ENCODE peak calls at places on chromosome 2, in six cellular contexts. One of them, this sample, is unnamed.

GRCh38 chr2:231051116-231051515 is 5.6 kb upstream of the PSMD1 start:
- ATAC-seq in GM12878: no peak
- ATAC-seq in upper lobe of left lung: no peak
- ATAC-seq in Panc1: no peak
- ATAC-seq in HepG2: peak; percentile 4
- ATAC-seq in K562: no peak
- ATAC-seq in this sample: no peak

GRCh38 chr2:172639823-172640222 is 83.9 kb downstream of the PDK1 start:
- ATAC-seq in upper lobe of left lung: no peak
- ATAC-seq in HepG2: no peak
- ATAC-seq in GM12878: no peak
- ATAC-seq in K562: peak; percentile 55
- ATAC-seq in Panc1: no peak
- ATAC-seq in this sample: no peak

GRCh38 chr2:157508676-157509075 is 64.8 kb upstream of the CYTIP start:
- ATAC-seq in upper lobe of left lung: no peak
- ATAC-seq in HepG2: no peak
- ATAC-seq in GM12878: peak; percentile 34
- ATAC-seq in K562: no peak
- ATAC-seq in Panc1: no peak
- ATAC-seq in this sample: no peak

GRCh38 chr2:18077724-18078123 is 199.3 kb downstream of the KCNS3 start:
- ATAC-seq in GM12878: no peak
- ATAC-seq in upper lobe of left lung: no peak
- ATAC-seq in K562: no peak
- ATAC-seq in Panc1: no peak
- ATAC-seq in HepG2: no peak
- ATAC-seq in this sample: no peak

GRCh38 chr2:218245214-218245613 is 15.6 kb upstream of the GPBAR1 start:
- ATAC-seq in HepG2: peak; percentile 87
- ATAC-seq in upper lobe of left lung: peak; percentile 63
- ATAC-seq in GM12878: no peak
- ATAC-seq in Panc1: no peak
- ATAC-seq in K562: no peak
- ATAC-seq in this sample: no peak

GRCh38 chr2:213001285-213001910 is 150.0 kb downstream of the IKZF2 start:
- ATAC-seq in HepG2: no peak
- ATAC-seq in GM12878: peak; percentile 15
- ATAC-seq in upper lobe of left lung: no peak
- ATAC-seq in Panc1: no peak
- ATAC-seq in K562: no peak
- ATAC-seq in this sample: no peak

GRCh38 chr2:189350515-189351209 is 90.6 kb upstream of the WDR75 start:
- ATAC-seq in K562: no peak
- ATAC-seq in upper lobe of left lung: peak; percentile 67
- ATAC-seq in GM12878: no peak
- ATAC-seq in HepG2: no peak
- ATAC-seq in Panc1: no peak
- ATAC-seq in this sample: peak; percentile 93

GRCh38 chr2:174902491-174903242 is 102.5 kb downstream of the CHN1 start:
- ATAC-seq in K562: no peak
- ATAC-seq in GM12878: no peak
- ATAC-seq in Panc1: no peak
- ATAC-seq in upper lobe of left lung: no peak
- ATAC-seq in HepG2: no peak
- ATAC-seq in this sample: no peak

DNA sequence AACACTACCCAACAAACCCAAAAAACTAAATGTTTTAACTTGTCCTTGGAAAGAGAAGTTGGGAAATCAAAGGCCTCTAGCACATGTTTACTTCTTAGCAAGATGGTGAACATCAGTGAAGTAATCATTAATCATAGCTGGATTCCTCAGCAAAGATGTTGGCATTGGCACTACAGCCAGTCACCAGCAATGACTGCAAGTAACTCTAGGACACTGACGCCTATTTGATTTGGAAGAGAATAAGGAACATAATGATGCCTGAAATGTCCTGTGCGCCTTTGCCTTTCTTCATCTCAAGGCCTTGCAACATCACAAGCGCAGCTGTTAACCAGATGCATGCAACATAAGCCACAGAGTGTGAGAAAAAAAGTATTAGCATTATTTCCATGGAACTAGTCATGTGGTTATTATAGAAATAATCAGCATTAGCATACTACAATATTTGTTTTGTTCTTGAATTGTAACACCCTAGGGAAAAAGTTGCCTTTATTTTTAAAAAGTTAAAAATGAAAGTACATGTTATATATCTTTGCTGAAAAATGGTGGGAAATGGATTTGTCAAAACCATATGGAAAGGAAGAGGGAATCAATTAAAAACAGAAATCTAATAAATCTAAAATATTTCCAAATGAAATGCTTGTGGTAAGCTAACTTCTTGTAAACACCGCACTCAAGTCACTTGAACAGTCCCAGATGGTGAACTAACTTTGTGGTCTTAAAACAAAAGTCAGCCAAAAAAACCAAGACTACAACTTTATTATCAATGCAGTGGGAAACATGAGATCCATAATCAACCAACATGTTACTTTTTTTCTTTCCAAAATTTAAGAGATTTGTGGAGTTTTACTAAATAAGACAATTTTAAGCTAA is 55.6 kb downstream of the THADA start:
- ATAC-seq in K562: no peak
- ATAC-seq in GM12878: no peak
- ATAC-seq in Panc1: no peak
- ATAC-seq in upper lobe of left lung: peak; percentile 71
- ATAC-seq in HepG2: no peak
- ATAC-seq in this sample: peak; percentile 97
- TF ChIP-seq POLR2AphosphoS5 in K562: no peak
- TF ChIP-seq POLR2AphosphoS5 in GM12878: no peak
- TF ChIP-seq POLR2AphosphoS5 in Panc1: no peak
- TF ChIP-seq POLR2AphosphoS5 in upper lobe of left lung: peak; percentile 98
- TF ChIP-seq POLR2AphosphoS5 in HepG2: no peak
- TF ChIP-seq POLR2AphosphoS5 in this sample: peak; percentile 96

DNA sequence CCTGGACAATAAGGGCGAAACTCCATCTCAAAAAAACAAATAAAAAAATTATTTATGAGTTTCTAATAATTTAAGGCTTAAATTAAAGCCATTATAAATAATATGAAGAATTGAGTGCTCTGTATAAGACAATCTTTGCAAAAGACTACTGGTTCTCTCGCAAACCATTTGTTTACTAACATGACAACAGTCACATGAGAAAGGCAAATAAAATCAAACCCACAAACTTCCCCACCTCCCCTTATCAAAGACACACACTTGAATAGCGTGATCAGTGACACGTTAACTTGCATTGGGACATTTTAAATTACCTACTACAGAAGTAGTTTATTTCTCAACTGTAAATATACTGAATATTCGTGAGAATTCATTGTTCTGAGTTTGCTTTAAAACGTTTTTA is 21.1 kb downstream of the RAB1A start:
- ATAC-seq in HepG2: no peak
- ATAC-seq in GM12878: no peak
- ATAC-seq in Panc1: no peak
- ATAC-seq in upper lobe of left lung: no peak
- ATAC-seq in K562: no peak
- ATAC-seq in this sample: no peak
- H3K27ac ChIP-seq in HepG2: no peak overlapping the region
- H3K27ac ChIP-seq in GM12878: no peak overlapping the region
- H3K27ac ChIP-seq in Panc1: no peak overlapping the region
- H3K27ac ChIP-seq in upper lobe of left lung: no peak overlapping the region
- H3K27ac ChIP-seq in K562: no peak overlapping the region
- H3K27ac ChIP-seq in this sample: no peak overlapping the region

GRCh38 chr2:237733677-237734300 is 64.8 kb upstream of the RBM44 start:
- ATAC-seq in upper lobe of left lung: peak; percentile 47
- ATAC-seq in Panc1: peak; percentile 47
- ATAC-seq in K562: no peak
- ATAC-seq in HepG2: peak; percentile 95
- ATAC-seq in GM12878: no peak
- ATAC-seq in this sample: peak; percentile 16

GRCh38 chr2:237734905-237735623 is 63.5 kb upstream of the RBM44 start:
- ATAC-seq in K562: no peak
- ATAC-seq in Panc1: no peak
- ATAC-seq in HepG2: no peak
- ATAC-seq in GM12878: no peak
- ATAC-seq in upper lobe of left lung: no peak
- ATAC-seq in this sample: no peak

GRCh38 chr2:237737196-237737865 is 61.2 kb upstream of the RBM44 start:
- ATAC-seq in GM12878: no peak
- ATAC-seq in K562: no peak
- ATAC-seq in Panc1: no peak
- ATAC-seq in HepG2: no peak
- ATAC-seq in upper lobe of left lung: no peak
- ATAC-seq in this sample: no peak

GRCh38 chr2:237736783-237737182 is 61.8 kb upstream of the RBM44 start:
- ATAC-seq in GM12878: no peak
- ATAC-seq in upper lobe of left lung: no peak
- ATAC-seq in Panc1: no peak
- ATAC-seq in K562: no peak
- ATAC-seq in HepG2: no peak
- ATAC-seq in this sample: no peak

DNA sequence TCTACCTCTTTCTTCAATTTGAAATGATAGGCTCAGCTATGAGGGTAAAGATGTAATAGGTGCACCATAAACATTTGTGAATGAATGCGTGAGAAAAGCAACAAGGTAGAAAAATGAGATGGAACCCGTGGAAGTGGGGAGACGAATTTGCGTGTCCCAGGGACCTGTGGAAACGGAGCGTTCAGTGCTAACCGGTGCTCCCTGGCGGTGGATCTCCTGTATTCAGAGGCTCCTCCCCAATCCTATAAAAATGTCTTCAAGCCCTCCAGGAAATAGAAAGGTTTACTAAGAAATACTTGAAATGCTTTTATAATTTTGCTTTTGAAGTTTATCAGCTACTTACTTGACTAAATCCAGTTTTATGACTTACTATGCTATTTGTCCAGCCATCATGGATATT is 62.8 kb upstream of the RBM44 start:
- ATAC-seq in Panc1: no peak
- ATAC-seq in GM12878: no peak
- ATAC-seq in upper lobe of left lung: no peak
- ATAC-seq in K562: no peak
- ATAC-seq in HepG2: no peak
- ATAC-seq in this sample: no peak
- H3K4me1 ChIP-seq in Panc1: peaks cover 50% of the 10 kb centered on the region
- H3K4me1 ChIP-seq in GM12878: no peaks in the 10 kb centered on the region
- H3K4me1 ChIP-seq in upper lobe of left lung: peaks cover 84% of the 10 kb centered on the region
- H3K4me1 ChIP-seq in K562: peaks cover 14% of the 10 kb centered on the region
- H3K4me1 ChIP-seq in HepG2: peaks cover 52% of the 10 kb centered on the region
- H3K4me1 ChIP-seq in this sample: peaks cover 100% of the 10 kb centered on the region

GRCh38 chr2:46666044-46666662 is 186.8 kb downstream of the TMEM247 start:
- ATAC-seq in HepG2: no peak
- ATAC-seq in K562: no peak
- ATAC-seq in upper lobe of left lung: peak; percentile 52
- ATAC-seq in Panc1: no peak
- ATAC-seq in GM12878: no peak
- ATAC-seq in this sample: peak; percentile 89
- TF ChIP-seq POLR2AphosphoS5 in HepG2: no peak
- TF ChIP-seq POLR2AphosphoS5 in K562: no peak
- TF ChIP-seq POLR2AphosphoS5 in upper lobe of left lung: no peak
- TF ChIP-seq POLR2AphosphoS5 in Panc1: no peak
- TF ChIP-seq POLR2AphosphoS5 in GM12878: no peak
- TF ChIP-seq POLR2AphosphoS5 in this sample: peak; percentile 59

GRCh38 chr2:150469706-150470105 is 17.8 kb downstream of the RND3 start:
- ATAC-seq in GM12878: no peak
- ATAC-seq in HepG2: no peak
- ATAC-seq in Panc1: no peak
- ATAC-seq in upper lobe of left lung: no peak
- ATAC-seq in K562: no peak
- ATAC-seq in this sample: no peak
- H3K27ac ChIP-seq in GM12878: no peak overlapping the region
- H3K27ac ChIP-seq in HepG2: no peak overlapping the region
- H3K27ac ChIP-seq in Panc1: no peak overlapping the region
- H3K27ac ChIP-seq in upper lobe of left lung: no peak overlapping the region
- H3K27ac ChIP-seq in K562: no peak overlapping the region
- H3K27ac ChIP-seq in this sample: peak overlapping the region; percentile 23

DNA sequence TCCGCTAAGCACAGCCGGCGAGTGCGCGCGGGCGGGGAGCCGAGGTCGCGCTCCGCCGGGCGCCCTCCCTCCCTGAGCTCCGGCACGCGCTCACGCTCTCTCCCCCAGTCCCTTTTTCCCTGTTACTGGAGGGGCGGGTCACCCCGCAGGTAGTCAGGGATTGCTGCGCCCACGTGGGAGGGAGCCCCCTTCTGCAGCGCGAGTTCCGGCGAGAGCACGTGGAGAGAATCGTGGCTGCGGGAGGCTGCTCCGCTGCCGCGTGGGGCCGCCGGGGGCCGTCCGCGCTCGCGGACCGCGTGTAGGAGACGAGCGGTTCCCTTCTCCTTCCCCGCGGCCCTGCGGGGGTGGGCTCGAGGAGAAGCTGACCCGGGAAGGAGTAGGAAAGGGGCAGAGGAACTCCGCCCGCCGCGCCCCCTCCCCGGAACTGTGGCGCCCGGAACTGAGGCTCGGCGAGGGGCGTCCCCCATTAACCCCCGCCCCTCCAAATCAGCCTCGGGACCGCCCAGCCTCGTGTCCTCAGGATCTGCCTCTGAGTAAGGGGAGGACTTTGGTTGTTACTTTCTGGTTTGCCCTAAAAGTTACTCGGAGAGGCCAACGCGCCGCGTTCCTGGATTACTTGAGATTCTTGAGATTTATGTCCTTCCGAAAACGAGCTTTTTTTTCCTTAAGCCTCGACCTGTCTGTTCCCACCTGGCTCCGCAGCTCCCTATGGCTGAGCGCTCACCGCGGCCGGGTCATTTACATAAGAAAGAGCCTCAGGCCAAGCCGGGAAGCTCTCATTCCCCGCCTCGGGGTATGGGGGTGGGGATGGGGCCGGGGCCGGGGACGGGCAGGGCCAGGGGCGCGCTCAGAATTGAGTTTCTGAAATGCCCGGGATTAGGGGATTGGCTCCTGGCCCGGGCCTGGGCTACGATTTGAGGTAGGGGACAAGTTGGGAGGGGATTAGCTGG is 1.2 kb downstream of the HK2 start:
- ATAC-seq in GM12878: peak; percentile 77
- ATAC-seq in HepG2: peak; percentile 50
- ATAC-seq in upper lobe of left lung: peak; percentile 59
- ATAC-seq in K562: peak; percentile 75
- ATAC-seq in Panc1: peak; percentile 59
- ATAC-seq in this sample: no peak
- H3K4me1 ChIP-seq in GM12878: peaks cover 11% of the 10 kb centered on the region
- H3K4me1 ChIP-seq in HepG2: peaks cover 60% of the 10 kb centered on the region
- H3K4me1 ChIP-seq in upper lobe of left lung: peaks cover 45% of the 10 kb centered on the region
- H3K4me1 ChIP-seq in K562: peaks cover 33% of the 10 kb centered on the region
- H3K4me1 ChIP-seq in Panc1: no peaks in the 10 kb centered on the region
- H3K4me1 ChIP-seq in this sample: no peaks in the 10 kb centered on the region

GRCh38 chr2:110097506-110098220 is 18.0 kb downstream of the MALL start:
- ATAC-seq in GM12878: no peak
- ATAC-seq in K562: no peak
- ATAC-seq in Panc1: no peak
- ATAC-seq in upper lobe of left lung: peak; percentile 50
- ATAC-seq in HepG2: no peak
- ATAC-seq in this sample: no peak
- TF ChIP-seq POLR2AphosphoS5 in GM12878: no peak
- TF ChIP-seq POLR2AphosphoS5 in K562: no peak
- TF ChIP-seq POLR2AphosphoS5 in Panc1: no peak
- TF ChIP-seq POLR2AphosphoS5 in upper lobe of left lung: no peak
- TF ChIP-seq POLR2AphosphoS5 in HepG2: no peak
- TF ChIP-seq POLR2AphosphoS5 in this sample: no peak

This sample was measured in gastroesophageal sphincter.